ENCODE peak calls at places on chromosomes 16 and 17, in nine cellular contexts. W, A, D, Q, B, M, O, Z and P are unnamed samples. For H3K4me1, the result is how much of the 10 kb centered on the place peaks cover.

GRCh38 chr17:67891481-67892119 is 66.3 kb downstream of the BPTF start:
- DNase-seq in D (no peak), W (no peak), O (peak), M (no peak), Q (no peak), A (peak), B (no peak), Z (no peak), P (no peak)

GRCh38 chr17:74742153-74742515 is 5.1 kb downstream of the RAB37 start:
- DNase-seq in A (no peak), Q (peak), W (peak), M (peak), D (no peak), Z (no peak), O (no peak), B (no peak), P (no peak)

GRCh38 chr17:82551779-82552457 is 32.4 kb downstream of the FOXK2 start:
- DNase-seq in O (peak), M (peak), A (peak), Q (peak), B (peak), W (peak), Z (no peak), D (peak), P (peak)

GRCh38 chr17:31573861-31574260 is 182.4 kb downstream of the RAB11FIP4 start:
- DNase-seq in O (no peak), W (no peak), Z (no peak), M (no peak), D (no peak), A (no peak), Q (no peak), B (no peak), P (no peak)

GRCh38 chr17:68101992-68102758 is 66.6 kb downstream of the KPNA2 start:
- DNase-seq in A (no peak), B (no peak), M (no peak), W (no peak), D (peak), Q (peak), O (no peak), Z (no peak), P (peak)

GRCh38 chr17:4594406-4595349 is 10.3 kb downstream of the SMTNL2 start:
- DNase-seq in M (no peak), O (no peak), A (no peak), Z (no peak), Q (peak), B (no peak), D (no peak), W (no peak), P (no peak)

GRCh38 chr17:81347437-81347836 is 47.8 kb upstream of the BAHCC1 start:
- DNase-seq in A (no peak), Z (no peak), D (no peak), M (no peak), O (no peak), Q (no peak), W (no peak), B (no peak), P (no peak)

GRCh38 chr16:71205482-71206131 is 24.9 kb downstream of the HYDIN start:
- DNase-seq in W (peak), Q (no peak), D (no peak), A (no peak), B (no peak), O (no peak), M (peak), Z (no peak), P (peak)

GRCh38 chr17:48024149-48025039 is 13.2 kb downstream of the COPZ2 start:
- DNase-seq in W (peak), Q (peak), B (no peak), D (peak), O (peak), A (peak), Z (no peak), M (peak), P (peak)

GRCh38 chr17:48527742-48528028 is 3.1 kb downstream of the HOXB1 start:
- DNase-seq in M (no peak), A (no peak), Q (no peak), Z (no peak), B (no peak), W (no peak), O (no peak), D (no peak), P (no peak)

GRCh38 chr16:2208308-2208707 is 2.4 kb downstream of the BRICD5 start:
- DNase-seq in O (no peak), M (no peak), Q (no peak), Z (no peak), D (no peak), A (no peak), W (no peak), B (no peak), P (no peak)

GRCh38 chr17:49862781-49863331 is 15.0 kb upstream of the TAC4 start:
- DNase-seq in W (peak), O (no peak), D (no peak), A (no peak), Z (no peak), B (no peak), M (no peak), Q (no peak), P (no peak)

DNA sequence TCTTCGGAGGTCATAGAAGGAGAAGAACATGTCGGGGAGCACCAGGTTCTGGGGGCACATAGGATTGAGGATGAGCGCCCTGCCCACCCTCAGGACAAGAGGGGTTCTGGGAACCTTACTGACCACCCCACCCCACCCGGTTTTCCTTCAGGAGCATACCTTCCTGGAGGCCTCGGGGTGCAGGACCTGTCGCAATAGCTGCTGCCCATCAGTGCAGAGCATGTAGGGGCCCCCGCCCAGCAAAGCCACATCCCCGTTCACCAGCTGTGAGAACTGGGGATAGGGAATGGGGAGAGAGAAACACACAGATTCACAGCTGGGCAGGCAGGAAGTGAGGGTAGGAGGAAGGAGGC is 2.1 kb downstream of the ESRP2 start:
- DNase-seq in B (no peak), Z (no peak), O (no peak), W (no peak), Q (no peak), D (no peak), M (no peak), A (no peak), P (no peak)
- H3K4me1 ChIP-seq in B (under half), Z (under half), O (under half), W (under half), Q (under half), D (under half), M (half or more), A (under half), P (half or more)

GRCh38 chr17:28661635-28662526 is at the start of the genes SDF2 and SUPT6H:
- DNase-seq in B (peak), D (peak), A (peak), M (peak), Q (peak), Z (no peak), W (peak), O (peak), P (peak)
- TF ChIP-seq POLR2A in B (peak), D (peak), A (peak), M (peak), Q (peak), Z (peak), W (no peak), O (peak), P (peak)

DNA sequence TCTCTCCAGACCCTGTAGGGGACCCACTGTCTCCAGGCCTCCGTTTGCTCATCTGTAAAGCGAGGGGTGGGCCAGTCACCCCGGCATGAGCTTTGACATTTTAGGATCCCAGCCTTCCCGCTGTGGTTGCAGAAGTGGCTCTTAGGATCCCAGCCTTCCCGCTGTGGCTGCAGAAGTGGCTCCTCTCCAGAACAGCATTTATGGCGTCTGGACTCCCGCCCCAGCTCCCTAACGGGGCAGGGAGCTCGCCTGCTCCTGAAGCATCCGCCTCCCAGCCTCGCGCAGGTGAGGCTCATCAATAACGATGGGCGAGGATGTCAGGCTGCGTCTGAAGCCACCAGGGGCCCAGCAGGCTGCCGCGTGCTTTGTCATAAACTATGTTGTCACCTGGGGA is 222.3 kb upstream of the TNRC6C start:
- DNase-seq in M (no peak), O (no peak), W (peak), D (no peak), Z (no peak), B (peak), A (no peak), Q (no peak), P (no peak)
- H3K4me3 ChIP-seq in M (no peak), O (no peak), W (no peak), D (no peak), Z (no peak), B (peak), A (no peak), Q (no peak), P (no peak)

GRCh38 chr17:79794659-79795511 is 2.0 kb downstream of the CBX8 start:
- DNase-seq in D (peak), W (no peak), Z (no peak), A (no peak), B (no peak), Q (no peak), M (no peak), O (no peak), P (no peak)
- H3K4me1 ChIP-seq in D (under half), W (half or more), Z (under half), A (under half), B (half or more), Q (under half), M (half or more), O (under half), P (under half)

DNA sequence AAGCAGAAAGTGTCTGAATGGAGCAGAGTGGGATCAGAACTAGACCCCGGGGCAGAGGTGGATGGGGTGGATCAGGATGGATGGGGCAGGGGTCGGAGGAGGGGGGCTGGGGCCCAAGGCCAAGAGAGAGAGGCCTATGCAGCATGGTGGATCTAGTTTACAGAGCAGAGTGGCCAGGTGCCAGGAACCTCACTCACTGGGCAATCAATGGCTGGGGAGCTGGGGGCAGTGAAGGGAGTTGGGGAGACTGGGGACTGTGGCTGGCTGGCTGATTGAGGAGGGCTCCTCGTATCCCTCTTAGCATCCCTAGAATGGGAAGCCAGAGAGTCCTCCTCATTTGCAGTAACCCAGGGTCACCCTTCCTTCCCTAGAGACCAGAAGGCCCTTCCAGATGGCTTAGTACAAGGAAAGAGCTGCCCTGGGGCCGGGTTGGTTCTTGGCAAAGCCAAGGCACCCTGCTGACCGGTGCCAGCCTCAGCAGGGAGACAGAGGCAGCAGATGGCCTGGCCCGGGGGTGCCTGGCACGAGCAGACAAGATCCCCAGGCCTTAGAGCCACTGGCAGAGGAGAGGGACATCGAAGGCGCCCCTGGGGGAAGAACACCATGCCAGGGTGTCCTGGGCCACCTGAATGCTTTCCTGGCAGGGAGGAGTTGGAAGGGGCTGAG is 36.8 kb downstream of the SRCIN1 start:
- DNase-seq in A (no peak), Z (no peak), O (no peak), B (no peak), M (no peak), D (no peak), Q (no peak), W (no peak), P (no peak)
- TF ChIP-seq POLR2A in A (no peak), Z (no peak), O (no peak), B (no peak), M (no peak), D (no peak), Q (no peak), W (no peak), P (no peak)

DNA sequence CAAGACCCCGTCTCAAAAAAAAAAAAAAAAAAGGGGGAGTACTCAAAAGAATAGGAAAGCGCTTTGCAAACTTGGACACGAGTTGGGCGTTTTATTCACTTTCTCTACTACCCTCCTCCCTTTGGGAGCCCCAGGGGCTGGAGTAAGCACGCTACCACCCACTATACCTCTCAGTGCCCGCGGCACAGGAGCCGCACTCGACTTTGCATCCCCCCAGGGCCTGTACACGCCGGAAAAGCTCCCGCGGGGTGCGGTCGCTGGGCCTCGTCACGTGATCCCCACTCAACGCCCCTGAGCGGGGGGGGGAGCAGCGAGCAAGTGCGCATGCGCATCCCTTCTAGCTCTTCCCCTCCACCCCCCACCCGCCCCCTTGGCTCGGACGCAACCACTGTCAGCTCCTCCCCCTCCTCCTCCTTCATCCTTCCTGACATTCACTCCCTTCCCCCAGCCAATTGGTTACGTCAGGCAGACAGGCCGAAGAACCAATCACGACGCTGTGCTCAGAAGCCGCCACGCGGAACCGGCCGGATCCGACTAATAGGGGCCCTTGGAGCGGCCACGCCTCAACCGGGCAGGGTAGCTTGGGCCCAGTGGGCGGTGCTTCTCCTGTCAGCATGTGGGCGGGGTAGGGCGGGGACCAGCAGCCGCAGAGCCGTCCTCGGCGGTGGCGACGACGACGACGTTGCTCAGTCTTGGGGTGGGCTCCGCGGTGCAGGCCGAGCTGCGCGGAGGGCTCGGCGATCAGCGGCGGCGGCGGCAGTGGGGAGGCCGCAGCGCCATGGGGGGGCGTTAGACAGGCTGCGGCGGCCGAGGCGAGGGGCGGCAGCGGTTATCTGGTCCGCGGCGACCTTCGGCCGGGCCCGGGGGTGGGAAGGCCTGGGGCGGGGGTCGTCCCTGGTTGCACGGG is at the start of gene HAPSTR1:
- DNase-seq in O (peak), B (peak), Z (peak), D (peak), Q (peak), A (peak), M (peak), W (peak), P (peak)
- H3K4me3 ChIP-seq in O (peak), B (peak), Z (peak), D (peak), Q (peak), A (peak), M (peak), W (peak), P (peak)

DNA sequence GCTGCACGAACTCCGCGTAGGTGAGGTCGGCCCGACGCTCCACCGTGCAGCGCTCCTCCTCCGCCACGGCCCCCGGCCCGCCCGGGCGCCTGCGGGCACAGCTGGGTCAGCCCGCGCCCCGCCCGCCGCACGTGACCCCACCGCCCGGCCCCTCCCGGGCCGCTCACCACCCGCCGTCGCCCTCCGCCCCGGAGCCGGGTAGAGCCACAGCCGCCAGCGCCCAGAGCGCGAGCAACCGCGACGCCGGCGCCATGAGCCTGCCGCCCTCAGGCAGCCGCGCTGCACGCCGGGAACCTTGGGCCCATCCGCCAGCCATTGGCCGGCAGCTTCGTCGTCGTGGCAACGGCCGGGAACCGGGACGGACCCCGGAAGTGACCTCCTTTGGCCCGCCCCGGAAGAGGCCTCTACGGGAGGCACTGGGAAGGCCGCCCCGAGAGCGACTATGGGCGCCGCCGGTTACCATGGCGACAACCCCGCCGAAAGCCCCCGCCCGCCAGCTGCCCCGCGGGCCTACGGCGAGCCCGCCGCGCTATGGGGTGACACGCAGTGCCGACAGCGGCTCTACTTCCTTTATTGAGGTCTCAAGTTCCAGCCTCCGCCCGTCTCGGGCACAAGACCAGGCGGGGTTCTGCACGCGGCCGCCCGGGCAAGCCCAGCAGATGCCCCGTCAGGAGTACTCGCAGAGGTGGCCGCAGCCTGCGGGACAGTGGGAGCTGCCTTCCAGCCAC is at the start of gene JMJD8:
- DNase-seq in W (peak), Q (peak), M (peak), D (peak), B (peak), A (peak), Z (peak), O (peak), P (peak)
- H3K4me1 ChIP-seq in W (half or more), Q (half or more), M (half or more), D (under half), B (half or more), A (under half), Z (under half), O (under half), P (half or more)